ENCODE peak calls at places on chromosomes 13 and 19, in ten cellular contexts. X is mucosa of gallbladder, M is posterior cingulate gyrus, J is SJSA1, Y is left cardiac atrium, V is A549, A is progenitor cell of endocrine pancreas, H is left ventricle myocardium inferior, K is nephron progenitor cell, P is EL. Z is an unnamed sample.

GRCh38 chr19:39497850-39498261 is 891 bp upstream of the DLL3 start:
- DNase-seq in X (no peak), M (peak; percentile 38), J (no peak), Y (no peak), V (peak; percentile 69), A (peak; percentile 37), H (no peak), K (peak; percentile 78), P (peak; percentile 36), Z (peak; percentile 60)

GRCh38 chr13:40533072-40533471 is 133.4 kb downstream of the FOXO1 start:
- DNase-seq in X (no peak), M (no peak), J (no peak), Y (no peak), V (no peak), A (no peak), H (no peak), K (no peak), P (no peak), Z (no peak)

GRCh38 chr19:8585057-8585893 is 8.0 kb upstream of the MYO1F start:
- DNase-seq in X (no peak), M (no peak), J (no peak), Y (no peak), V (no peak), A (no peak), H (no peak), K (no peak), P (no peak), Z (no peak)

GRCh38 chr13:93216122-93216521 is 10.5 kb upstream of the GPC6 start:
- DNase-seq in X (no peak), M (no peak), J (no peak), Y (no peak), V (no peak), A (no peak), H (no peak), K (no peak), P (no peak), Z (no peak)

GRCh38 chr19:4534836-4535658 is at the start of gene PLIN5:
- DNase-seq in X (peak; percentile 64), M (peak; percentile 58), J (peak; percentile 70), Y (peak; percentile 86), V (peak; percentile 66), A (peak; percentile 74), H (peak; percentile 81), K (peak; percentile 95), P (peak; percentile 53), Z (peak; percentile 85)

GRCh38 chr19:7340959-7341837 is 7.5 kb upstream of the ARHGEF18 start:
- DNase-seq in X (peak; percentile 82), M (peak; percentile 96), J (peak; percentile 71), Y (peak; percentile 78), V (peak; percentile 69), A (peak; percentile 93), H (peak; percentile 82), K (peak; percentile 94), P (peak; percentile 75), Z (peak; percentile 89)

GRCh38 chr13:61685683-61686013 is 270.0 kb upstream of the PCDH20 start:
- DNase-seq in X (no peak), M (no peak), J (no peak), Y (no peak), V (peak; percentile 24), A (no peak), H (no peak), K (peak; percentile 16), P (no peak), Z (peak; percentile 20)

GRCh38 chr19:383922-384800 is 24.8 kb downstream of the C2CD4C start:
- DNase-seq in X (no peak), M (peak; percentile 40), J (no peak), Y (peak; percentile 55), V (no peak), A (no peak), H (no peak), K (peak; percentile 65), P (no peak), Z (no peak)

GRCh38 chr13:45623516-45624090 is 8.1 kb upstream of the ERICH6B start:
- DNase-seq in X (no peak), M (no peak), J (no peak), Y (no peak), V (peak; percentile 27), A (no peak), H (no peak), K (no peak), P (peak; percentile 26), Z (no peak)

GRCh38 chr13:109155301-109155761 is 525.9 kb downstream of the MYO16 start:
- DNase-seq in X (no peak), M (no peak), J (peak; percentile 98), Y (no peak), V (peak; percentile 73), A (no peak), H (no peak), K (no peak), P (peak; percentile 84), Z (no peak)

GRCh38 chr19:15779756-15780476 is 7.5 kb upstream of the OR10H5 start:
- DNase-seq in X (peak; percentile 85), M (peak; percentile 73), J (no peak), Y (peak; percentile 83), V (peak; percentile 12), A (no peak), H (peak; percentile 73), K (no peak), P (peak; percentile 9), Z (no peak)

GRCh38 chr19:12995596-12996541 is 594 bp downstream of the NFIX start:
- DNase-seq in X (no peak), M (peak; percentile 45), J (peak; percentile 48), Y (no peak), V (no peak), A (no peak), H (no peak), K (no peak), P (peak; percentile 46), Z (no peak)

GRCh38 chr19:41595258-41595889 is 19.4 kb downstream of the CEACAM21 start:
- DNase-seq in X (peak; percentile 61), M (no peak), J (no peak), Y (peak; percentile 53), V (peak; percentile 88), A (no peak), H (peak; percentile 23), K (peak; percentile 18), P (peak; percentile 79), Z (no peak)

GRCh38 chr13:48412881-48413351 is at the start of gene LPAR6:
- DNase-seq in X (peak; percentile 34), M (no peak), J (no peak), Y (no peak), V (peak; percentile 68), A (no peak), H (no peak), K (no peak), P (peak; percentile 67), Z (no peak)

GRCh38 chr19:12034610-12035009 is 869 bp downstream of the ZNF433 start:
- DNase-seq in X (no peak), M (no peak), J (no peak), Y (no peak), V (no peak), A (no peak), H (no peak), K (no peak), P (no peak), Z (no peak)

GRCh38 chr13:102869948-102870676 is 24.3 kb downstream of the ERCC5 start:
- DNase-seq in X (no peak), M (no peak), J (no peak), Y (no peak), V (no peak), A (no peak), H (no peak), K (no peak), P (no peak), Z (no peak)